ENCODE peak calls at places on chromosomes 6 and 20, in six cellular contexts. W is HFF-Myc; Q is right cardiac atrium; C is hippocampal formation; E is activated CD4-positive, CD25-positive, alpha-beta regulatory T cell treated with anti-CD3 and anti-CD28 coated beads, Interleukin-2, amount 50 U/mL, for 72 hours; K is left cardiac atrium. H is an unnamed sample.

GRCh38 chr6:35343835-35344550 is 1.6 kb downstream of the PPARD start:
- DNase-seq in W (no peak), Q (no peak), C (no peak), E (peak), K (no peak), H (peak)

GRCh38 chr6:8027965-8028651 is 36.1 kb downstream of the BLOC1S5 start:
- DNase-seq in W (no peak), Q (no peak), C (no peak), E (no peak), K (no peak), H (no peak)

GRCh38 chr6:3900744-3901351 is 51.7 kb downstream of the FAM50B start:
- DNase-seq in W (no peak), Q (no peak), C (no peak), E (no peak), K (no peak), H (no peak)

GRCh38 chr6:3522561-3523287 is 65.9 kb upstream of the SLC22A23 start:
- DNase-seq in W (no peak), Q (no peak), C (no peak), E (no peak), K (no peak), H (no peak)

GRCh38 chr20:8722277-8722928 is 346.5 kb upstream of the PLCB4 start:
- DNase-seq in W (peak), Q (no peak), C (peak), E (no peak), K (no peak), H (peak)

GRCh38 chr6:842141-842540 is 149.2 kb upstream of the EXOC2 start:
- DNase-seq in W (no peak), Q (peak), C (no peak), E (no peak), K (peak), H (no peak)

GRCh38 chr20:61178431-61179080 is 73.5 kb upstream of the CDH4 start:
- DNase-seq in W (no peak), Q (no peak), C (no peak), E (no peak), K (no peak), H (no peak)

GRCh38 chr6:13406781-13407180 is 78.4 kb upstream of the TBC1D7 start:
- DNase-seq in W (no peak), Q (no peak), C (peak), E (no peak), K (no peak), H (peak)

GRCh38 chr6:35298625-35299140 is 1.1 kb downstream of the DEF6 start:
- DNase-seq in W (no peak), Q (no peak), C (no peak), E (no peak), K (no peak), H (peak)

GRCh38 chr6:127069659-127070279 is 48.7 kb upstream of the RSPO3 start:
- DNase-seq in W (peak), Q (no peak), C (no peak), E (no peak), K (no peak), H (peak)

GRCh38 chr6:153092082-153093013 is 38.7 kb downstream of the RGS17 start:
- DNase-seq in W (peak), Q (no peak), C (no peak), E (no peak), K (no peak), H (peak)

GRCh38 chr6:9921366-9921765 is 493.5 kb downstream of the TFAP2A start:
- DNase-seq in W (peak), Q (no peak), C (no peak), E (no peak), K (no peak), H (no peak)

GRCh38 chr6:67908377-67908776 is 726.7 kb upstream of the ADGRB3 start:
- DNase-seq in W (no peak), Q (no peak), C (no peak), E (no peak), K (no peak), H (no peak)

GRCh38 chr6:125285353-125285752 is 16.4 kb downstream of the HDDC2 start:
- DNase-seq in W (no peak), Q (no peak), C (no peak), E (no peak), K (no peak), H (no peak)

GRCh38 chr6:105397987-105398386 is 4.9 kb downstream of the PREP start:
- DNase-seq in W (no peak), Q (no peak), C (no peak), E (no peak), K (no peak), H (no peak)

GRCh38 chr6:127566119-127566518 is 10.9 kb upstream of the C6orf58 start:
- DNase-seq in W (no peak), Q (no peak), C (no peak), E (no peak), K (no peak), H (no peak)

GRCh38 chr6:37207903-37208456 is 38.0 kb downstream of the PIM1 start:
- DNase-seq in W (peak), Q (peak), C (peak), E (peak), K (peak), H (peak)

GRCh38 chr6:35396991-35397390 is 54.6 kb downstream of the PPARD start:
- DNase-seq in W (no peak), Q (no peak), C (no peak), E (no peak), K (no peak), H (no peak)

GRCh38 chr6:64520050-64520449 is 884.4 kb downstream of the PHF3 start:
- DNase-seq in W (peak), Q (no peak), C (no peak), E (no peak), K (no peak), H (peak)

GRCh38 chr20:14972256-14972655 is 634.8 kb upstream of the FLRT3 start:
- DNase-seq in W (no peak), Q (no peak), C (no peak), E (no peak), K (no peak), H (no peak)

GRCh38 chr6:94623586-94623985 is 953.7 kb upstream of the MANEA start:
- DNase-seq in W (no peak), Q (no peak), C (no peak), E (no peak), K (no peak), H (no peak)

GRCh38 chr20:38023181-38024085 is 9.8 kb downstream of the TTI1 start:
- DNase-seq in W (peak), Q (no peak), C (no peak), E (no peak), K (no peak), H (no peak)

GRCh38 chr6:35017461-35018183 is 123.5 kb downstream of the TCP11 start:
- DNase-seq in W (no peak), Q (peak), C (no peak), E (no peak), K (peak), H (no peak)

GRCh38 chr6:89613790-89614189 is 24.8 kb downstream of the LYRM2 start:
- DNase-seq in W (no peak), Q (no peak), C (no peak), E (no peak), K (no peak), H (no peak)

GRCh38 chr6:116662186-116662585 is 6.4 kb downstream of the ZUP1 start:
- DNase-seq in W (no peak), Q (no peak), C (no peak), E (no peak), K (no peak), H (peak)

GRCh38 chr6:82022614-82023102 is 224.9 kb downstream of the IBTK start:
- DNase-seq in W (peak), Q (no peak), C (no peak), E (no peak), K (no peak), H (no peak)

GRCh38 chr6:51846531-51846930 is 240.9 kb downstream of the PKHD1 start:
- DNase-seq in W (no peak), Q (no peak), C (no peak), E (no peak), K (no peak), H (no peak)

GRCh38 chr6:31778999-31779885 is 2.1 kb upstream of the VWA7 start:
- DNase-seq in W (no peak), Q (peak), C (no peak), E (no peak), K (no peak), H (no peak)

GRCh38 chr20:11451793-11452291 is 465.9 kb upstream of the BTBD3 start:
- DNase-seq in W (no peak), Q (no peak), C (no peak), E (no peak), K (no peak), H (no peak)

GRCh38 chr20:20621191-20621590 is 91.3 kb downstream of the RALGAPA2 start:
- DNase-seq in W (peak), Q (no peak), C (no peak), E (no peak), K (no peak), H (no peak)

GRCh38 chr6:137099689-137100398 is 55.1 kb upstream of the IL20RA start:
- DNase-seq in W (no peak), Q (no peak), C (no peak), E (no peak), K (no peak), H (no peak)

GRCh38 chr6:87282743-87283142 is 39.6 kb upstream of the SMIM8 start:
- DNase-seq in W (no peak), Q (no peak), C (no peak), E (no peak), K (no peak), H (no peak)

GRCh38 chr6:89372506-89372901 is 20.0 kb upstream of the UBE2J1 start:
- DNase-seq in W (no peak), Q (no peak), C (no peak), E (no peak), K (no peak), H (no peak)

GRCh38 chr6:89734526-89734925 is 85.1 kb downstream of the MDN1 start:
- DNase-seq in W (no peak), Q (no peak), C (no peak), E (no peak), K (no peak), H (no peak)

GRCh38 chr6:131636880-131637792 is at the start of gene ENPP3:
- DNase-seq in W (no peak), Q (no peak), C (no peak), E (no peak), K (no peak), H (peak)

GRCh38 chr6:48061630-48062029 is 49.4 kb downstream of the PTCHD4 start:
- DNase-seq in W (no peak), Q (no peak), C (no peak), E (no peak), K (no peak), H (no peak)

GRCh38 chr20:57877995-57878394 is 168.2 kb upstream of the PMEPA1 start:
- DNase-seq in W (no peak), Q (no peak), C (no peak), E (no peak), K (no peak), H (no peak)

GRCh38 chr6:156618600-156619205 is 158.5 kb upstream of the ARID1B start:
- DNase-seq in W (no peak), Q (peak), C (no peak), E (no peak), K (no peak), H (no peak)

GRCh38 chr6:54987906-54988305 is 141.3 kb downstream of the FAM83B start:
- DNase-seq in W (no peak), Q (no peak), C (no peak), E (no peak), K (no peak), H (no peak)

GRCh38 chr6:132084811-132085509 is 133.8 kb upstream of the CCN2 start:
- DNase-seq in W (peak), Q (no peak), C (no peak), E (no peak), K (no peak), H (peak)